ENCODE peak calls at places on chromosomes 2 and 18, in nine cellular contexts. One of them, this sample, is unnamed.

GRCh38 chr18:49250819-49251388 is 209.5 kb downstream of the DYM start:
- DNase-seq in AG09319: no peak
- DNase-seq in H7: no peak
- DNase-seq in mucosa of gallbladder: no peak
- DNase-seq in substantia nigra: no peak
- DNase-seq in MV-4-11: peak; percentile 32
- DNase-seq in colonic mucosa: no peak
- DNase-seq in spleen: no peak
- DNase-seq in activated CD4-positive, alpha-beta T cell treated with anti-CD3 and anti-CD28 coated beads, Interleukin-2, amount 50 U/mL, for 1 hour: no peak
- DNase-seq in this sample: no peak

GRCh38 chr2:237931205-237931721 is 35.6 kb upstream of the UBE2F start:
- DNase-seq in AG09319: peak; percentile 60
- DNase-seq in H7: no peak
- DNase-seq in mucosa of gallbladder: no peak
- DNase-seq in substantia nigra: no peak
- DNase-seq in MV-4-11: peak; percentile 87
- DNase-seq in colonic mucosa: no peak
- DNase-seq in spleen: peak; percentile 34
- DNase-seq in activated CD4-positive, alpha-beta T cell treated with anti-CD3 and anti-CD28 coated beads, Interleukin-2, amount 50 U/mL, for 1 hour: no peak
- DNase-seq in this sample: no peak

GRCh38 chr18:32135595-32135994 is 43.9 kb downstream of the RNF138 start:
- DNase-seq in AG09319: no peak
- DNase-seq in H7: no peak
- DNase-seq in mucosa of gallbladder: no peak
- DNase-seq in substantia nigra: no peak
- DNase-seq in MV-4-11: no peak
- DNase-seq in colonic mucosa: no peak
- DNase-seq in spleen: no peak
- DNase-seq in activated CD4-positive, alpha-beta T cell treated with anti-CD3 and anti-CD28 coated beads, Interleukin-2, amount 50 U/mL, for 1 hour: no peak
- DNase-seq in this sample: no peak

GRCh38 chr2:74373189-74373588 is 6.9 kb downstream of the DCTN1 start:
- DNase-seq in AG09319: no peak
- DNase-seq in H7: peak; percentile 60
- DNase-seq in mucosa of gallbladder: peak; percentile 73
- DNase-seq in substantia nigra: no peak
- DNase-seq in MV-4-11: no peak
- DNase-seq in colonic mucosa: peak; percentile 86
- DNase-seq in spleen: no peak
- DNase-seq in activated CD4-positive, alpha-beta T cell treated with anti-CD3 and anti-CD28 coated beads, Interleukin-2, amount 50 U/mL, for 1 hour: no peak
- DNase-seq in this sample: peak; percentile 64

GRCh38 chr2:212863185-212863588 is 288.2 kb downstream of the IKZF2 start:
- DNase-seq in AG09319: no peak
- DNase-seq in H7: peak; percentile 30
- DNase-seq in mucosa of gallbladder: no peak
- DNase-seq in substantia nigra: no peak
- DNase-seq in MV-4-11: peak; percentile 49
- DNase-seq in colonic mucosa: peak; percentile 47
- DNase-seq in spleen: peak; percentile 48
- DNase-seq in activated CD4-positive, alpha-beta T cell treated with anti-CD3 and anti-CD28 coated beads, Interleukin-2, amount 50 U/mL, for 1 hour: no peak
- DNase-seq in this sample: peak; percentile 79

GRCh38 chr2:234258562-234259141 is 208.2 kb downstream of the SPP2 start:
- DNase-seq in AG09319: no peak
- DNase-seq in H7: no peak
- DNase-seq in mucosa of gallbladder: no peak
- DNase-seq in substantia nigra: no peak
- DNase-seq in MV-4-11: no peak
- DNase-seq in colonic mucosa: no peak
- DNase-seq in spleen: no peak
- DNase-seq in activated CD4-positive, alpha-beta T cell treated with anti-CD3 and anti-CD28 coated beads, Interleukin-2, amount 50 U/mL, for 1 hour: no peak
- DNase-seq in this sample: no peak

GRCh38 chr2:63132020-63132419 is 81.4 kb downstream of the OTX1 start:
- DNase-seq in AG09319: no peak
- DNase-seq in H7: no peak
- DNase-seq in mucosa of gallbladder: no peak
- DNase-seq in substantia nigra: no peak
- DNase-seq in MV-4-11: no peak
- DNase-seq in colonic mucosa: no peak
- DNase-seq in spleen: no peak
- DNase-seq in activated CD4-positive, alpha-beta T cell treated with anti-CD3 and anti-CD28 coated beads, Interleukin-2, amount 50 U/mL, for 1 hour: no peak
- DNase-seq in this sample: no peak

GRCh38 chr18:78993014-78993926 is 13.7 kb downstream of the SALL3 start:
- DNase-seq in AG09319: no peak
- DNase-seq in H7: peak; percentile 38
- DNase-seq in mucosa of gallbladder: no peak
- DNase-seq in substantia nigra: no peak
- DNase-seq in MV-4-11: no peak
- DNase-seq in colonic mucosa: no peak
- DNase-seq in spleen: no peak
- DNase-seq in activated CD4-positive, alpha-beta T cell treated with anti-CD3 and anti-CD28 coated beads, Interleukin-2, amount 50 U/mL, for 1 hour: no peak
- DNase-seq in this sample: no peak

GRCh38 chr2:42558827-42559226 is 9.6 kb upstream of the MTA3 start:
- DNase-seq in AG09319: no peak
- DNase-seq in H7: peak; percentile 38
- DNase-seq in mucosa of gallbladder: no peak
- DNase-seq in substantia nigra: no peak
- DNase-seq in MV-4-11: no peak
- DNase-seq in colonic mucosa: peak; percentile 88
- DNase-seq in spleen: no peak
- DNase-seq in activated CD4-positive, alpha-beta T cell treated with anti-CD3 and anti-CD28 coated beads, Interleukin-2, amount 50 U/mL, for 1 hour: no peak
- DNase-seq in this sample: peak; percentile 57

GRCh38 chr2:112673008-112673407 is 27.3 kb downstream of the SLC20A1 start:
- DNase-seq in AG09319: no peak
- DNase-seq in H7: no peak
- DNase-seq in mucosa of gallbladder: no peak
- DNase-seq in substantia nigra: no peak
- DNase-seq in MV-4-11: no peak
- DNase-seq in colonic mucosa: no peak
- DNase-seq in spleen: no peak
- DNase-seq in activated CD4-positive, alpha-beta T cell treated with anti-CD3 and anti-CD28 coated beads, Interleukin-2, amount 50 U/mL, for 1 hour: no peak
- DNase-seq in this sample: no peak

GRCh38 chr2:232659359-232659758 is 26.0 kb downstream of the EFHD1 start:
- DNase-seq in AG09319: no peak
- DNase-seq in H7: no peak
- DNase-seq in mucosa of gallbladder: no peak
- DNase-seq in substantia nigra: no peak
- DNase-seq in MV-4-11: no peak
- DNase-seq in colonic mucosa: no peak
- DNase-seq in spleen: no peak
- DNase-seq in activated CD4-positive, alpha-beta T cell treated with anti-CD3 and anti-CD28 coated beads, Interleukin-2, amount 50 U/mL, for 1 hour: no peak
- DNase-seq in this sample: no peak

GRCh38 chr2:102848366-102848839 is 86.6 kb downstream of the TMEM182 start:
- DNase-seq in AG09319: no peak
- DNase-seq in H7: peak; percentile 92
- DNase-seq in mucosa of gallbladder: peak; percentile 65
- DNase-seq in substantia nigra: peak; percentile 30
- DNase-seq in MV-4-11: peak; percentile 89
- DNase-seq in colonic mucosa: peak; percentile 73
- DNase-seq in spleen: peak; percentile 85
- DNase-seq in activated CD4-positive, alpha-beta T cell treated with anti-CD3 and anti-CD28 coated beads, Interleukin-2, amount 50 U/mL, for 1 hour: no peak
- DNase-seq in this sample: peak; percentile 96

GRCh38 chr18:60684843-60685513 is 312.4 kb upstream of the MC4R start:
- DNase-seq in AG09319: no peak
- DNase-seq in H7: peak; percentile 14
- DNase-seq in mucosa of gallbladder: no peak
- DNase-seq in substantia nigra: no peak
- DNase-seq in MV-4-11: peak; percentile 7
- DNase-seq in colonic mucosa: no peak
- DNase-seq in spleen: no peak
- DNase-seq in activated CD4-positive, alpha-beta T cell treated with anti-CD3 and anti-CD28 coated beads, Interleukin-2, amount 50 U/mL, for 1 hour: no peak
- DNase-seq in this sample: no peak

GRCh38 chr2:129870646-129871335 is 108.7 kb upstream of the RAB6C start:
- DNase-seq in AG09319: no peak
- DNase-seq in H7: no peak
- DNase-seq in mucosa of gallbladder: peak; percentile 28
- DNase-seq in substantia nigra: no peak
- DNase-seq in MV-4-11: no peak
- DNase-seq in colonic mucosa: no peak
- DNase-seq in spleen: no peak
- DNase-seq in activated CD4-positive, alpha-beta T cell treated with anti-CD3 and anti-CD28 coated beads, Interleukin-2, amount 50 U/mL, for 1 hour: no peak
- DNase-seq in this sample: peak; percentile 20

GRCh38 chr2:106805716-106806115 is 80.3 kb downstream of the ST6GAL2 start:
- DNase-seq in AG09319: no peak
- DNase-seq in H7: peak; percentile 19
- DNase-seq in mucosa of gallbladder: no peak
- DNase-seq in substantia nigra: no peak
- DNase-seq in MV-4-11: no peak
- DNase-seq in colonic mucosa: no peak
- DNase-seq in spleen: no peak
- DNase-seq in activated CD4-positive, alpha-beta T cell treated with anti-CD3 and anti-CD28 coated beads, Interleukin-2, amount 50 U/mL, for 1 hour: no peak
- DNase-seq in this sample: no peak

GRCh38 chr2:3097804-3098203 is 279.8 kb downstream of the EIPR1 start:
- DNase-seq in AG09319: no peak
- DNase-seq in H7: no peak
- DNase-seq in mucosa of gallbladder: no peak
- DNase-seq in substantia nigra: no peak
- DNase-seq in MV-4-11: no peak
- DNase-seq in colonic mucosa: peak; percentile 9
- DNase-seq in spleen: peak; percentile 53
- DNase-seq in activated CD4-positive, alpha-beta T cell treated with anti-CD3 and anti-CD28 coated beads, Interleukin-2, amount 50 U/mL, for 1 hour: no peak
- DNase-seq in this sample: no peak

GRCh38 chr2:222594679-222595078 is 61.2 kb downstream of the FARSB start:
- DNase-seq in AG09319: no peak
- DNase-seq in H7: no peak
- DNase-seq in mucosa of gallbladder: no peak
- DNase-seq in substantia nigra: no peak
- DNase-seq in MV-4-11: no peak
- DNase-seq in colonic mucosa: peak; percentile 47
- DNase-seq in spleen: no peak
- DNase-seq in activated CD4-positive, alpha-beta T cell treated with anti-CD3 and anti-CD28 coated beads, Interleukin-2, amount 50 U/mL, for 1 hour: no peak
- DNase-seq in this sample: no peak

GRCh38 chr2:191501390-191502168 is 176.4 kb upstream of the NABP1 start:
- DNase-seq in AG09319: peak; percentile 34
- DNase-seq in H7: no peak
- DNase-seq in mucosa of gallbladder: no peak
- DNase-seq in substantia nigra: no peak
- DNase-seq in MV-4-11: no peak
- DNase-seq in colonic mucosa: no peak
- DNase-seq in spleen: no peak
- DNase-seq in activated CD4-positive, alpha-beta T cell treated with anti-CD3 and anti-CD28 coated beads, Interleukin-2, amount 50 U/mL, for 1 hour: no peak
- DNase-seq in this sample: no peak

GRCh38 chr2:33226546-33226945 is 249.9 kb upstream of the RASGRP3 start:
- DNase-seq in AG09319: no peak
- DNase-seq in H7: no peak
- DNase-seq in mucosa of gallbladder: no peak
- DNase-seq in substantia nigra: no peak
- DNase-seq in MV-4-11: no peak
- DNase-seq in colonic mucosa: no peak
- DNase-seq in spleen: no peak
- DNase-seq in activated CD4-positive, alpha-beta T cell treated with anti-CD3 and anti-CD28 coated beads, Interleukin-2, amount 50 U/mL, for 1 hour: no peak
- DNase-seq in this sample: no peak

GRCh38 chr2:24888177-24888576 is 31.9 kb downstream of the ADCY3 start:
- DNase-seq in AG09319: no peak
- DNase-seq in H7: no peak
- DNase-seq in mucosa of gallbladder: no peak
- DNase-seq in substantia nigra: no peak
- DNase-seq in MV-4-11: no peak
- DNase-seq in colonic mucosa: no peak
- DNase-seq in spleen: no peak
- DNase-seq in activated CD4-positive, alpha-beta T cell treated with anti-CD3 and anti-CD28 coated beads, Interleukin-2, amount 50 U/mL, for 1 hour: no peak
- DNase-seq in this sample: no peak

GRCh38 chr2:72810165-72810564 is 15.7 kb downstream of the EXOC6B start:
- DNase-seq in AG09319: no peak
- DNase-seq in H7: no peak
- DNase-seq in mucosa of gallbladder: no peak
- DNase-seq in substantia nigra: no peak
- DNase-seq in MV-4-11: no peak
- DNase-seq in colonic mucosa: no peak
- DNase-seq in spleen: no peak
- DNase-seq in activated CD4-positive, alpha-beta T cell treated with anti-CD3 and anti-CD28 coated beads, Interleukin-2, amount 50 U/mL, for 1 hour: no peak
- DNase-seq in this sample: no peak

GRCh38 chr2:84782717-84783442 is 98.0 kb downstream of the TRABD2A start:
- DNase-seq in AG09319: no peak
- DNase-seq in H7: no peak
- DNase-seq in mucosa of gallbladder: no peak
- DNase-seq in substantia nigra: no peak
- DNase-seq in MV-4-11: no peak
- DNase-seq in colonic mucosa: no peak
- DNase-seq in spleen: no peak
- DNase-seq in activated CD4-positive, alpha-beta T cell treated with anti-CD3 and anti-CD28 coated beads, Interleukin-2, amount 50 U/mL, for 1 hour: peak; percentile 15
- DNase-seq in this sample: no peak

GRCh38 chr2:71876542-71877451 is 270.9 kb downstream of the CYP26B1 start:
- DNase-seq in AG09319: peak; percentile 74
- DNase-seq in H7: no peak
- DNase-seq in mucosa of gallbladder: no peak
- DNase-seq in substantia nigra: no peak
- DNase-seq in MV-4-11: no peak
- DNase-seq in colonic mucosa: no peak
- DNase-seq in spleen: no peak
- DNase-seq in activated CD4-positive, alpha-beta T cell treated with anti-CD3 and anti-CD28 coated beads, Interleukin-2, amount 50 U/mL, for 1 hour: no peak
- DNase-seq in this sample: no peak

GRCh38 chr2:2875831-2876230 is 501.8 kb downstream of the EIPR1 start:
- DNase-seq in AG09319: no peak
- DNase-seq in H7: no peak
- DNase-seq in mucosa of gallbladder: no peak
- DNase-seq in substantia nigra: no peak
- DNase-seq in MV-4-11: no peak
- DNase-seq in colonic mucosa: no peak
- DNase-seq in spleen: no peak
- DNase-seq in activated CD4-positive, alpha-beta T cell treated with anti-CD3 and anti-CD28 coated beads, Interleukin-2, amount 50 U/mL, for 1 hour: no peak
- DNase-seq in this sample: peak; percentile 14

GRCh38 chr2:192194065-192194865 is 468 bp downstream of the TMEFF2 start:
- DNase-seq in AG09319: no peak
- DNase-seq in H7: peak; percentile 21
- DNase-seq in mucosa of gallbladder: no peak
- DNase-seq in substantia nigra: no peak
- DNase-seq in MV-4-11: no peak
- DNase-seq in colonic mucosa: no peak
- DNase-seq in spleen: peak; percentile 78
- DNase-seq in activated CD4-positive, alpha-beta T cell treated with anti-CD3 and anti-CD28 coated beads, Interleukin-2, amount 50 U/mL, for 1 hour: peak; percentile 2
- DNase-seq in this sample: peak; percentile 70

GRCh38 chr2:9967053-9967775 is 15.7 kb downstream of the GRHL1 start:
- DNase-seq in AG09319: no peak
- DNase-seq in H7: no peak
- DNase-seq in mucosa of gallbladder: no peak
- DNase-seq in substantia nigra: no peak
- DNase-seq in MV-4-11: peak; percentile 31
- DNase-seq in colonic mucosa: no peak
- DNase-seq in spleen: no peak
- DNase-seq in activated CD4-positive, alpha-beta T cell treated with anti-CD3 and anti-CD28 coated beads, Interleukin-2, amount 50 U/mL, for 1 hour: no peak
- DNase-seq in this sample: no peak

GRCh38 chr2:120786559-120786960 is 50.9 kb downstream of the GLI2 start:
- DNase-seq in AG09319: no peak
- DNase-seq in H7: peak; percentile 82
- DNase-seq in mucosa of gallbladder: no peak
- DNase-seq in substantia nigra: no peak
- DNase-seq in MV-4-11: no peak
- DNase-seq in colonic mucosa: no peak
- DNase-seq in spleen: no peak
- DNase-seq in activated CD4-positive, alpha-beta T cell treated with anti-CD3 and anti-CD28 coated beads, Interleukin-2, amount 50 U/mL, for 1 hour: no peak
- DNase-seq in this sample: peak; percentile 82

GRCh38 chr18:74114206-74114605 is 33.4 kb downstream of the FBXO15 start:
- DNase-seq in AG09319: no peak
- DNase-seq in H7: no peak
- DNase-seq in mucosa of gallbladder: no peak
- DNase-seq in substantia nigra: no peak
- DNase-seq in MV-4-11: no peak
- DNase-seq in colonic mucosa: no peak
- DNase-seq in spleen: no peak
- DNase-seq in activated CD4-positive, alpha-beta T cell treated with anti-CD3 and anti-CD28 coated beads, Interleukin-2, amount 50 U/mL, for 1 hour: no peak
- DNase-seq in this sample: no peak